ENCODE peak calls at places on chromosomes 5 and 9, in ten cellular contexts. G, K, Y, W, U, N, E, A, C and H are unnamed samples.

GRCh38 chr5:5886812-5887486 is 464.5 kb downstream of the ICE1 start:
- DNase-seq in G (no peak), K (no peak), Y (peak), W (peak), U (no peak), N (no peak), E (no peak), A (no peak), C (peak), H (peak)

GRCh38 chr9:136117291-136118060 is 1.2 kb downstream of the TMEM250 start:
- DNase-seq in G (no peak), K (peak), Y (peak), W (no peak), U (no peak), N (no peak), E (no peak), A (no peak), C (peak), H (peak)

GRCh38 chr5:172420215-172420934 is 34.0 kb downstream of the SH3PXD2B start:
- DNase-seq in G (peak), K (peak), Y (peak), W (peak), U (no peak), N (peak), E (no peak), A (no peak), C (no peak), H (no peak)

GRCh38 chr5:139108056-139108811 is 89.9 kb downstream of the SIL1 start:
- DNase-seq in G (no peak), K (peak), Y (no peak), W (no peak), U (no peak), N (peak), E (no peak), A (no peak), C (peak), H (no peak)

GRCh38 chr5:151678146-151678545 is 8.6 kb downstream of the SPARC start:
- DNase-seq in G (no peak), K (peak), Y (no peak), W (no peak), U (no peak), N (no peak), E (no peak), A (no peak), C (no peak), H (no peak)

GRCh38 chr5:113673041-113673440 is 159.5 kb downstream of the YTHDC2 start:
- DNase-seq in G (no peak), K (no peak), Y (no peak), W (no peak), U (no peak), N (no peak), E (no peak), A (no peak), C (no peak), H (no peak)

GRCh38 chr5:139658928-139659667 is 10.9 kb downstream of the CXXC5 start:
- DNase-seq in G (no peak), K (peak), Y (peak), W (no peak), U (no peak), N (peak), E (no peak), A (peak), C (no peak), H (no peak)

GRCh38 chr5:27311544-27311943 is 273.2 kb upstream of the CDH9 start:
- DNase-seq in G (no peak), K (peak), Y (no peak), W (no peak), U (no peak), N (no peak), E (no peak), A (no peak), C (no peak), H (no peak)

GRCh38 chr5:142095651-142096330 is 12.8 kb upstream of the NDFIP1 start:
- DNase-seq in G (no peak), K (peak), Y (no peak), W (no peak), U (peak), N (no peak), E (peak), A (no peak), C (no peak), H (no peak)

GRCh38 chr5:172636279-172637050 is 4.6 kb upstream of the NEURL1B start:
- DNase-seq in G (no peak), K (no peak), Y (no peak), W (no peak), U (no peak), N (no peak), E (no peak), A (no peak), C (peak), H (no peak)

GRCh38 chr9:128122809-128123175 is 4.7 kb downstream of the PTGES2 start:
- DNase-seq in G (no peak), K (no peak), Y (no peak), W (no peak), U (no peak), N (no peak), E (no peak), A (no peak), C (no peak), H (no peak)

GRCh38 chr9:133761641-133762248 is 23.6 kb upstream of the SARDH start:
- DNase-seq in G (no peak), K (no peak), Y (peak), W (no peak), U (no peak), N (no peak), E (no peak), A (peak), C (no peak), H (no peak)

GRCh38 chr9:121558423-121558950 is 58.8 kb upstream of the GGTA1 start:
- DNase-seq in G (no peak), K (no peak), Y (peak), W (no peak), U (no peak), N (no peak), E (no peak), A (no peak), C (no peak), H (no peak)

GRCh38 chr9:78552802-78553201 is 255.9 kb downstream of the PSAT1 start:
- DNase-seq in G (no peak), K (no peak), Y (no peak), W (no peak), U (no peak), N (no peak), E (no peak), A (no peak), C (peak), H (no peak)